ENCODE peak calls at places on chromosomes 6 and 20, in four cellular contexts. One of them, this sample, is unnamed. For H3K4me1, the result is how much of the 10 kb centered on the place peaks cover.

GRCh38 chr6:56992703-56993102 is 37.8 kb downstream of the BEND6 start:
- DNase-seq in ovary: no peak
- DNase-seq in left ventricle myocardium inferior: no peak
- DNase-seq in tibial nerve: no peak
- DNase-seq in this sample: no peak

GRCh38 chr20:8756410-8756809 is 312.5 kb upstream of the PLCB4 start:
- DNase-seq in tibial nerve: no peak
- DNase-seq in ovary: no peak
- DNase-seq in left ventricle myocardium inferior: no peak
- DNase-seq in this sample: no peak

GRCh38 chr6:13351271-13351670 is 22.9 kb upstream of the TBC1D7 start:
- DNase-seq in left ventricle myocardium inferior: no peak
- DNase-seq in ovary: no peak
- DNase-seq in tibial nerve: no peak
- DNase-seq in this sample: no peak

GRCh38 chr6:2695464-2696095 is 55.1 kb downstream of the MYLK4 start:
- DNase-seq in left ventricle myocardium inferior: no peak
- DNase-seq in tibial nerve: no peak
- DNase-seq in ovary: no peak
- DNase-seq in this sample: no peak

GRCh38 chr6:41723178-41723935 is 12.1 kb downstream of the TFEB start:
- DNase-seq in left ventricle myocardium inferior: peak
- DNase-seq in tibial nerve: peak
- DNase-seq in ovary: no peak
- DNase-seq in this sample: peak

GRCh38 chr6:56954389-56955170 is at the start of gene BEND6:
- DNase-seq in tibial nerve: peak
- DNase-seq in ovary: peak
- DNase-seq in left ventricle myocardium inferior: no peak
- DNase-seq in this sample: peak

GRCh38 chr6:30885481-30885998 is 1.2 kb downstream of the DDR1 start:
- DNase-seq in left ventricle myocardium inferior: no peak
- DNase-seq in tibial nerve: no peak
- DNase-seq in ovary: no peak
- DNase-seq in this sample: no peak

GRCh38 chr6:36455486-36456027 is 12.8 kb downstream of the KCTD20 start:
- DNase-seq in tibial nerve: no peak
- DNase-seq in left ventricle myocardium inferior: no peak
- DNase-seq in ovary: no peak
- DNase-seq in this sample: no peak

GRCh38 chr6:84652356-84653026 is 111.9 kb downstream of the TBX18 start:
- DNase-seq in left ventricle myocardium inferior: no peak
- DNase-seq in tibial nerve: no peak
- DNase-seq in ovary: no peak
- DNase-seq in this sample: no peak

GRCh38 chr6:150183966-150184365 is 41.1 kb downstream of the PPP1R14C start:
- DNase-seq in tibial nerve: no peak
- DNase-seq in left ventricle myocardium inferior: no peak
- DNase-seq in ovary: no peak
- DNase-seq in this sample: no peak

GRCh38 chr20:38445402-38445801 is 10.3 kb upstream of the SNHG17 start:
- DNase-seq in left ventricle myocardium inferior: no peak
- DNase-seq in ovary: no peak
- DNase-seq in tibial nerve: no peak
- DNase-seq in this sample: no peak

GRCh38 chr6:15386756-15387112 is 140.9 kb downstream of the JARID2 start:
- DNase-seq in ovary: no peak
- DNase-seq in left ventricle myocardium inferior: no peak
- DNase-seq in tibial nerve: no peak
- DNase-seq in this sample: no peak

GRCh38 chr6:74408844-74409243 is 712.8 kb downstream of the CD109 start:
- DNase-seq in tibial nerve: no peak
- DNase-seq in left ventricle myocardium inferior: no peak
- DNase-seq in ovary: no peak
- DNase-seq in this sample: no peak

GRCh38 chr6:43838276-43839036 is 68.4 kb downstream of the VEGFA start:
- DNase-seq in tibial nerve: peak
- DNase-seq in ovary: no peak
- DNase-seq in left ventricle myocardium inferior: peak
- DNase-seq in this sample: peak

GRCh38 chr20:4979841-4980410 is 21.4 kb downstream of the SLC23A2 start:
- DNase-seq in tibial nerve: no peak
- DNase-seq in left ventricle myocardium inferior: no peak
- DNase-seq in ovary: no peak
- DNase-seq in this sample: no peak

GRCh38 chr6:52392944-52393343 is 27.2 kb upstream of the EFHC1 start:
- DNase-seq in ovary: no peak
- DNase-seq in tibial nerve: no peak
- DNase-seq in left ventricle myocardium inferior: no peak
- DNase-seq in this sample: no peak

GRCh38 chr20:19952392-19952791 is 64.8 kb upstream of the NAA20 start:
- DNase-seq in ovary: no peak
- DNase-seq in left ventricle myocardium inferior: no peak
- DNase-seq in tibial nerve: no peak
- DNase-seq in this sample: no peak

GRCh38 chr20:15475483-15475882 is 1097.8 kb downstream of the KIF16B start:
- DNase-seq in left ventricle myocardium inferior: peak
- DNase-seq in tibial nerve: peak
- DNase-seq in ovary: no peak
- DNase-seq in this sample: no peak

GRCh38 chr6:125549202-125549884 is 200.1 kb upstream of the HEY2 start:
- DNase-seq in left ventricle myocardium inferior: no peak
- DNase-seq in ovary: no peak
- DNase-seq in tibial nerve: no peak
- DNase-seq in this sample: no peak

GRCh38 chr6:112061605-112062004 is 7.7 kb downstream of the CCN6 start:
- DNase-seq in tibial nerve: no peak
- DNase-seq in left ventricle myocardium inferior: no peak
- DNase-seq in ovary: no peak
- DNase-seq in this sample: no peak

GRCh38 chr6:161110380-161110779 is 118.8 kb downstream of the MAP3K4 start:
- DNase-seq in left ventricle myocardium inferior: no peak
- DNase-seq in tibial nerve: no peak
- DNase-seq in ovary: no peak
- DNase-seq in this sample: no peak

GRCh38 chr20:63020681-63021080 is 13.9 kb upstream of the BHLHE23 start:
- DNase-seq in tibial nerve: no peak
- DNase-seq in left ventricle myocardium inferior: no peak
- DNase-seq in ovary: no peak
- DNase-seq in this sample: no peak

GRCh38 chr6:37141291-37142046 is 28.5 kb upstream of the PIM1 start:
- DNase-seq in left ventricle myocardium inferior: no peak
- DNase-seq in tibial nerve: no peak
- DNase-seq in ovary: no peak
- DNase-seq in this sample: peak

GRCh38 chr20:17530153-17530552 is 1.0 kb downstream of the BFSP1 start:
- DNase-seq in ovary: no peak
- DNase-seq in tibial nerve: no peak
- DNase-seq in left ventricle myocardium inferior: no peak
- DNase-seq in this sample: no peak

GRCh38 chr6:37705239-37706051 is 7.8 kb upstream of the MDGA1 start:
- DNase-seq in ovary: peak
- DNase-seq in left ventricle myocardium inferior: peak
- DNase-seq in tibial nerve: peak
- DNase-seq in this sample: peak

GRCh38 chr6:1612386-1612893 is 2.7 kb downstream of the FOXC1 start:
- DNase-seq in left ventricle myocardium inferior: no peak
- DNase-seq in ovary: no peak
- DNase-seq in tibial nerve: no peak
- DNase-seq in this sample: no peak

GRCh38 chr6:21511891-21512550 is 81.5 kb upstream of the SOX4 start:
- DNase-seq in ovary: no peak
- DNase-seq in tibial nerve: no peak
- DNase-seq in left ventricle myocardium inferior: no peak
- DNase-seq in this sample: no peak

GRCh38 chr6:75154973-75155372 is 50.9 kb downstream of the COL12A1 start:
- DNase-seq in ovary: no peak
- DNase-seq in left ventricle myocardium inferior: no peak
- DNase-seq in tibial nerve: no peak
- DNase-seq in this sample: no peak

GRCh38 chr20:1617055-1617454 is 2.8 kb downstream of the SIRPB1 start:
- DNase-seq in tibial nerve: no peak
- DNase-seq in left ventricle myocardium inferior: no peak
- DNase-seq in ovary: no peak
- DNase-seq in this sample: no peak

GRCh38 chr20:46970937-46971630 is 76.4 kb downstream of the EYA2 start:
- DNase-seq in tibial nerve: no peak
- DNase-seq in left ventricle myocardium inferior: no peak
- DNase-seq in ovary: no peak
- DNase-seq in this sample: no peak

GRCh38 chr20:25195962-25196700 is 619 bp downstream of the ENTPD6 start:
- DNase-seq in ovary: no peak
- DNase-seq in left ventricle myocardium inferior: no peak
- DNase-seq in tibial nerve: no peak
- DNase-seq in this sample: no peak

GRCh38 chr20:39829255-39829654 is 859.8 kb downstream of the MAFB start:
- DNase-seq in left ventricle myocardium inferior: peak
- DNase-seq in ovary: no peak
- DNase-seq in tibial nerve: no peak
- DNase-seq in this sample: no peak

GRCh38 chr6:17038316-17038715 is 63.5 kb upstream of the STMND1 start:
- DNase-seq in tibial nerve: no peak
- DNase-seq in left ventricle myocardium inferior: no peak
- DNase-seq in ovary: no peak
- DNase-seq in this sample: no peak

DNA sequence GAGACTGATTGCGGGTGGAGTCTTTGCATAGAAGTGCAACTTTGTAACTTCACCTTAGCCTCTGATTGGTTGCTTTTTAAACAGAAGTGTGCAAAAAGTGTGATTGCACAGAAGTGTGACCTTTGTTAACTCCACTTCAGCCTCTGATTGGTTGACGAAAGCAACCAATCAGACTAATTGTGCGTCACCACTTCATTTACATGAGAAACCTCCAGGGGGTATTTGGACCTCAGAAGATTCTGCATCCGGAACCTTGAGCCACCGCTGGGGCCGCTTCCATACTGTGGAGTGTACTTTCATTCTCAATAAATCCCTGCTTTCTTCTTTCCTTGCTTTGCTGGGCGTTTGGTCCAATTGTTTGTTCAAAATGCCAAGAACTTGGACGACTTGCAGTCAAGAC is 1.6 kb upstream of the HECA start:
- DNase-seq in ovary: peak
- DNase-seq in left ventricle myocardium inferior: no peak
- DNase-seq in tibial nerve: no peak
- DNase-seq in this sample: no peak
- H3K4me1 ChIP-seq in ovary: under half
- H3K4me1 ChIP-seq in left ventricle myocardium inferior: under half
- H3K4me1 ChIP-seq in tibial nerve: under half
- H3K4me1 ChIP-seq in this sample: under half

GRCh38 chr6:170516783-170517616 is 36.1 kb downstream of the PSMB1 start:
- DNase-seq in ovary: no peak
- DNase-seq in tibial nerve: peak
- DNase-seq in left ventricle myocardium inferior: no peak
- DNase-seq in this sample: peak

GRCh38 chr6:170510631-170511030 is 42.5 kb downstream of the PSMB1 start:
- DNase-seq in ovary: no peak
- DNase-seq in tibial nerve: no peak
- DNase-seq in left ventricle myocardium inferior: no peak
- DNase-seq in this sample: no peak

GRCh38 chr6:170512249-170512648 is 40.9 kb downstream of the PSMB1 start:
- DNase-seq in tibial nerve: no peak
- DNase-seq in left ventricle myocardium inferior: no peak
- DNase-seq in ovary: no peak
- DNase-seq in this sample: no peak

DNA sequence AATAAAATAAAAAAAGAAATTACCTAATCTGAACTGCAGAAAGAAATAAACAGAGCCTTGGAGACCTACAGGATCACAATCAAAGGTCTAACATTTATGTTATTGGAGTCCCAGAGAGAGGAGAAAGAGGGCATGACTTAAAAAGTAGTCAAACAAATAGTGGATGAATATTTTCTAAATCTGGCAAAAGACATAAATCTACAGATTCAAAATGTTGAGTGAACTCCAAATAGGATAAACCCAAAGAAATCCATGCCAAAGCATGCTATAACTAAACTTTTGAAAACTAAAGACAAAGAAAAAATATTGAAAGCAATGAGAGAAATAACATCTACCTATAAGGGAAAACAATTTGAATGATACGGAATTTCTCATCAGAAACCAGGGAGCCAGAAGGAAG is 38.2 kb downstream of the PSMB1 start:
- DNase-seq in tibial nerve: no peak
- DNase-seq in ovary: no peak
- DNase-seq in left ventricle myocardium inferior: no peak
- DNase-seq in this sample: no peak
- H3K4me1 ChIP-seq in tibial nerve: under half
- H3K4me1 ChIP-seq in ovary: under half
- H3K4me1 ChIP-seq in left ventricle myocardium inferior: under half
- H3K4me1 ChIP-seq in this sample: under half

DNA sequence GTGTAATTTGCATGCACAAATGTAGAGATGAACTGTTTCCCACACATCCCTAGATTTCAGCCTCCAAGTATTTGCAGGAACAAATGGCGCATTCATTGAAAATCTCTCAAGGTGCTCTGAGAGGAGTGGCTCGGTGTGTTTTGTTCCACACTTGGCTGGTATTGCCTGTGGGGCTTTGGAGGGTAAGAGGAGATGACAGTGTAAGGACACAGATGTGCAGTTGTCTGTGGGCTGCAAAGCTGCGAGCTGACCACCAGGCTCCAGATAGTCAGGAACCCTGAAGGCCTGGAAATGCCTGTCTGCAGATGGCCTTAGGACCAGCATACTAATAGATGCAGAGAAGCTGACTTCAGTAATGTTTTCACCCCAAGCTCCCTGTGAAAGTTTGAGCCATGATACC is 57.7 kb upstream of the PBOV1 start:
- DNase-seq in ovary: no peak
- DNase-seq in tibial nerve: no peak
- DNase-seq in left ventricle myocardium inferior: no peak
- DNase-seq in this sample: no peak
- H3K4me1 ChIP-seq in ovary: under half
- H3K4me1 ChIP-seq in tibial nerve: under half
- H3K4me1 ChIP-seq in left ventricle myocardium inferior: under half
- H3K4me1 ChIP-seq in this sample: under half

DNA sequence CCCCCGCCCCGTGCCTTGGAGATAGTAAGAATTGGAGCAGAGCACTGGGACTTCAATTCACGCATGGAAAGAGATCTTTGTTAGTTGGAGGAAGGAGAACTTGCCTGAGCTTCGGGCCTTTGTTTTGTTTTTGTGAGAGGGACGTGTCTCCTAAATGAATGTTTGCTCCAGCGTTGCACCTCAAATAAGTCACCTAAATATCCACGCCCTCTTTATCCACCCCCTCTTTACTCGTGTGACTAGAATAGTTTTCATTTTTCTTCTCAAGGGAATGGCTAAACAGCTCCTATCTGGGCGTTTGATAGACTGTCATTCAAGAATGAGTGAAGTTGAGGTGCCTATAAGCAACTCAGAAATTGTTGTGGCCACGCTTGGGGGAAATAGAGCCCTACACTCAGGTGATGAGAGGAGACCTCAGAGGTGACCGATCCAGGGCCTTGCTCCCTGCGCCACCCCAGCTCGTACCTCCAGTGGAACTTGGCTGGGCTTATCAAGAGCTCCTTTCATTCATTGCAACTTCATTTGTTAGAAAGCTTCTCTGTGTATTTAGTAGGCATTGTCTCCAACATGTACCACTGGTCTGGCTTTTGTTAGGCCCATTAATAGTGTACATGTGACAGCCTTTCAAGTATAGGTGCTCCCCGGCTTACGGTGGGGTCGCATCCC is 867 bp downstream of the PCMTD2 start:
- DNase-seq in ovary: peak
- DNase-seq in left ventricle myocardium inferior: no peak
- DNase-seq in tibial nerve: no peak
- DNase-seq in this sample: no peak
- H3K4me1 ChIP-seq in ovary: under half
- H3K4me1 ChIP-seq in left ventricle myocardium inferior: half or more
- H3K4me1 ChIP-seq in tibial nerve: under half
- H3K4me1 ChIP-seq in this sample: under half